ENCODE peak calls at places on chromosomes 7 and 10, in nine cellular contexts. One of them, this sample, is unnamed.

GRCh38 chr7:143002106-143002505 is 24.8 kb downstream of the OR9A2 start:
- DNase-seq in stimulated activated CD8-positive, alpha-beta memory T cell treated with anti-CD3 and anti-CD28 coated beads, Interleukin-7, amount 100 ng/mL, for 48 hours: no peak
- DNase-seq in smooth muscle cell of the brain vasculature: no peak
- DNase-seq in AG08396: peak; percentile 18
- DNase-seq in C1 segment of cervical spinal cord: no peak
- DNase-seq in H54: no peak
- DNase-seq in brain pericyte: no peak
- DNase-seq in activated CD8-positive, alpha-beta memory T cell treated with anti-CD3 and anti-CD28 coated beads for 1 hour: no peak
- DNase-seq in HT-29: peak; percentile 55
- DNase-seq in this sample: no peak

GRCh38 chr10:75083972-75084833 is 27.3 kb upstream of the SAMD8 start:
- DNase-seq in activated CD8-positive, alpha-beta memory T cell treated with anti-CD3 and anti-CD28 coated beads for 1 hour: no peak
- DNase-seq in brain pericyte: no peak
- DNase-seq in smooth muscle cell of the brain vasculature: no peak
- DNase-seq in stimulated activated CD8-positive, alpha-beta memory T cell treated with anti-CD3 and anti-CD28 coated beads, Interleukin-7, amount 100 ng/mL, for 48 hours: no peak
- DNase-seq in HT-29: no peak
- DNase-seq in H54: no peak
- DNase-seq in C1 segment of cervical spinal cord: no peak
- DNase-seq in AG08396: no peak
- DNase-seq in this sample: no peak

GRCh38 chr10:73785721-73786511 is 510 bp downstream of the ZSWIM8 start:
- DNase-seq in activated CD8-positive, alpha-beta memory T cell treated with anti-CD3 and anti-CD28 coated beads for 1 hour: peak; percentile 24
- DNase-seq in C1 segment of cervical spinal cord: no peak
- DNase-seq in HT-29: peak; percentile 62
- DNase-seq in smooth muscle cell of the brain vasculature: no peak
- DNase-seq in brain pericyte: no peak
- DNase-seq in H54: peak; percentile 51
- DNase-seq in AG08396: peak; percentile 72
- DNase-seq in stimulated activated CD8-positive, alpha-beta memory T cell treated with anti-CD3 and anti-CD28 coated beads, Interleukin-7, amount 100 ng/mL, for 48 hours: no peak
- DNase-seq in this sample: no peak

GRCh38 chr10:33025910-33026309 is 67.9 kb upstream of the ITGB1 start:
- DNase-seq in H54: no peak
- DNase-seq in brain pericyte: no peak
- DNase-seq in smooth muscle cell of the brain vasculature: no peak
- DNase-seq in AG08396: no peak
- DNase-seq in stimulated activated CD8-positive, alpha-beta memory T cell treated with anti-CD3 and anti-CD28 coated beads, Interleukin-7, amount 100 ng/mL, for 48 hours: no peak
- DNase-seq in HT-29: no peak
- DNase-seq in activated CD8-positive, alpha-beta memory T cell treated with anti-CD3 and anti-CD28 coated beads for 1 hour: no peak
- DNase-seq in C1 segment of cervical spinal cord: no peak
- DNase-seq in this sample: no peak

GRCh38 chr7:4436361-4436899 is 245.7 kb upstream of the FOXK1 start:
- DNase-seq in smooth muscle cell of the brain vasculature: no peak
- DNase-seq in H54: no peak
- DNase-seq in HT-29: no peak
- DNase-seq in activated CD8-positive, alpha-beta memory T cell treated with anti-CD3 and anti-CD28 coated beads for 1 hour: no peak
- DNase-seq in brain pericyte: no peak
- DNase-seq in AG08396: no peak
- DNase-seq in stimulated activated CD8-positive, alpha-beta memory T cell treated with anti-CD3 and anti-CD28 coated beads, Interleukin-7, amount 100 ng/mL, for 48 hours: no peak
- DNase-seq in C1 segment of cervical spinal cord: no peak
- DNase-seq in this sample: no peak

GRCh38 chr10:4270116-4270515 is 485.1 kb upstream of the KLF6 start:
- DNase-seq in AG08396: peak; percentile 46
- DNase-seq in stimulated activated CD8-positive, alpha-beta memory T cell treated with anti-CD3 and anti-CD28 coated beads, Interleukin-7, amount 100 ng/mL, for 48 hours: no peak
- DNase-seq in C1 segment of cervical spinal cord: no peak
- DNase-seq in H54: peak; percentile 15
- DNase-seq in smooth muscle cell of the brain vasculature: no peak
- DNase-seq in brain pericyte: no peak
- DNase-seq in activated CD8-positive, alpha-beta memory T cell treated with anti-CD3 and anti-CD28 coated beads for 1 hour: no peak
- DNase-seq in HT-29: no peak
- DNase-seq in this sample: no peak

GRCh38 chr10:69479737-69480412 is 28.6 kb downstream of the TSPAN15 start:
- DNase-seq in C1 segment of cervical spinal cord: no peak
- DNase-seq in stimulated activated CD8-positive, alpha-beta memory T cell treated with anti-CD3 and anti-CD28 coated beads, Interleukin-7, amount 100 ng/mL, for 48 hours: no peak
- DNase-seq in HT-29: no peak
- DNase-seq in smooth muscle cell of the brain vasculature: no peak
- DNase-seq in activated CD8-positive, alpha-beta memory T cell treated with anti-CD3 and anti-CD28 coated beads for 1 hour: no peak
- DNase-seq in H54: no peak
- DNase-seq in brain pericyte: no peak
- DNase-seq in AG08396: no peak
- DNase-seq in this sample: peak; percentile 60

GRCh38 chr10:102009801-102010425 is 46.1 kb downstream of the ARMH3 start:
- DNase-seq in stimulated activated CD8-positive, alpha-beta memory T cell treated with anti-CD3 and anti-CD28 coated beads, Interleukin-7, amount 100 ng/mL, for 48 hours: peak; percentile 0
- DNase-seq in smooth muscle cell of the brain vasculature: peak; percentile 52
- DNase-seq in AG08396: peak; percentile 89
- DNase-seq in H54: peak; percentile 67
- DNase-seq in C1 segment of cervical spinal cord: no peak
- DNase-seq in HT-29: peak; percentile 83
- DNase-seq in activated CD8-positive, alpha-beta memory T cell treated with anti-CD3 and anti-CD28 coated beads for 1 hour: peak; percentile 3
- DNase-seq in brain pericyte: peak; percentile 53
- DNase-seq in this sample: peak; percentile 46

GRCh38 chr10:58868736-58869435 is 307.6 kb upstream of the PHYHIPL start:
- DNase-seq in H54: no peak
- DNase-seq in HT-29: no peak
- DNase-seq in AG08396: no peak
- DNase-seq in brain pericyte: no peak
- DNase-seq in stimulated activated CD8-positive, alpha-beta memory T cell treated with anti-CD3 and anti-CD28 coated beads, Interleukin-7, amount 100 ng/mL, for 48 hours: no peak
- DNase-seq in activated CD8-positive, alpha-beta memory T cell treated with anti-CD3 and anti-CD28 coated beads for 1 hour: no peak
- DNase-seq in smooth muscle cell of the brain vasculature: no peak
- DNase-seq in C1 segment of cervical spinal cord: no peak
- DNase-seq in this sample: no peak

GRCh38 chr7:32070051-32070405 is 179 bp downstream of the PDE1C start:
- DNase-seq in H54: peak; percentile 52
- DNase-seq in HT-29: no peak
- DNase-seq in C1 segment of cervical spinal cord: no peak
- DNase-seq in activated CD8-positive, alpha-beta memory T cell treated with anti-CD3 and anti-CD28 coated beads for 1 hour: no peak
- DNase-seq in stimulated activated CD8-positive, alpha-beta memory T cell treated with anti-CD3 and anti-CD28 coated beads, Interleukin-7, amount 100 ng/mL, for 48 hours: no peak
- DNase-seq in AG08396: peak; percentile 30
- DNase-seq in smooth muscle cell of the brain vasculature: no peak
- DNase-seq in brain pericyte: no peak
- DNase-seq in this sample: no peak

GRCh38 chr7:158734861-158735260 is 30.3 kb upstream of the NCAPG2 start:
- DNase-seq in smooth muscle cell of the brain vasculature: no peak
- DNase-seq in C1 segment of cervical spinal cord: no peak
- DNase-seq in AG08396: no peak
- DNase-seq in H54: peak; percentile 39
- DNase-seq in brain pericyte: no peak
- DNase-seq in HT-29: no peak
- DNase-seq in stimulated activated CD8-positive, alpha-beta memory T cell treated with anti-CD3 and anti-CD28 coated beads, Interleukin-7, amount 100 ng/mL, for 48 hours: no peak
- DNase-seq in activated CD8-positive, alpha-beta memory T cell treated with anti-CD3 and anti-CD28 coated beads for 1 hour: no peak
- DNase-seq in this sample: no peak

GRCh38 chr10:114356786-114357588 is 47.3 kb downstream of the AFAP1L2 start:
- DNase-seq in smooth muscle cell of the brain vasculature: no peak
- DNase-seq in AG08396: peak; percentile 34
- DNase-seq in stimulated activated CD8-positive, alpha-beta memory T cell treated with anti-CD3 and anti-CD28 coated beads, Interleukin-7, amount 100 ng/mL, for 48 hours: no peak
- DNase-seq in C1 segment of cervical spinal cord: no peak
- DNase-seq in H54: no peak
- DNase-seq in activated CD8-positive, alpha-beta memory T cell treated with anti-CD3 and anti-CD28 coated beads for 1 hour: no peak
- DNase-seq in brain pericyte: no peak
- DNase-seq in HT-29: no peak
- DNase-seq in this sample: no peak

This sample was measured in hippocampal formation.